ENCODE peak calls at places on chromosomes 11 and 22, in ten cellular contexts. O is CD4-positive, alpha-beta T cell; U is EH; C is osteocyte; D is GM03348; A is foreskin fibroblast; M is HS-27A; V is brain microvascular endothelial cell; I is effector CD8-positive, alpha-beta T cell; E is RPMI7951. G is an unnamed sample.
A peak's percentile ranks its signal among the peaks of the same experiment; 100 is the strongest.

GRCh38 chr11:102806296-102806695 is 8.3 kb upstream of the MMP1 start:
- DNase-seq in O (no peak), U (peak; percentile 78), C (no peak), D (peak; percentile 2), A (no peak), M (no peak), V (peak; percentile 41), I (no peak), E (peak; percentile 19), G (no peak)

GRCh38 chr11:134407321-134407828 is 4.7 kb downstream of the B3GAT1 start:
- DNase-seq in O (no peak), U (no peak), C (no peak), D (no peak), A (no peak), M (no peak), V (no peak), I (no peak), E (no peak), G (no peak)

GRCh38 chr22:42275970-42276369 is 5.5 kb upstream of the TCF20 start:
- DNase-seq in O (peak; percentile 6), U (no peak), C (no peak), D (no peak), A (no peak), M (no peak), V (no peak), I (no peak), E (no peak), G (no peak)

GRCh38 chr22:43925433-43926348 is 2.1 kb downstream of the PNPLA3 start:
- DNase-seq in O (no peak), U (no peak), C (no peak), D (no peak), A (peak; percentile 40), M (no peak), V (no peak), I (no peak), E (peak; percentile 50), G (no peak)

GRCh38 chr22:44394246-44395115 is 81.7 kb upstream of the SHISAL1 start:
- DNase-seq in O (peak; percentile 16), U (no peak), C (peak; percentile 65), D (no peak), A (no peak), M (no peak), V (no peak), I (no peak), E (no peak), G (peak; percentile 49)

GRCh38 chr11:65434667-65435179 is 12.1 kb downstream of the NEAT1 start:
- DNase-seq in O (no peak), U (peak; percentile 48), C (peak; percentile 21), D (no peak), A (peak; percentile 19), M (no peak), V (no peak), I (no peak), E (no peak), G (peak; percentile 46)

GRCh38 chr22:29167032-29167911 is 38.4 kb upstream of the EMID1 start:
- DNase-seq in O (no peak), U (no peak), C (no peak), D (no peak), A (no peak), M (no peak), V (no peak), I (no peak), E (peak; percentile 93), G (peak; percentile 62)

GRCh38 chr11:90809581-90809980 is 586.7 kb upstream of the CHORDC1 start:
- DNase-seq in O (no peak), U (no peak), C (no peak), D (no peak), A (no peak), M (no peak), V (no peak), I (no peak), E (no peak), G (no peak)

GRCh38 chr11:14927146-14927545 is 35.1 kb upstream of the CYP2R1 start:
- DNase-seq in O (no peak), U (peak; percentile 59), C (no peak), D (peak; percentile 26), A (peak; percentile 64), M (no peak), V (peak; percentile 11), I (no peak), E (no peak), G (no peak)

GRCh38 chr11:119091966-119092879 is 7.5 kb downstream of the HMBS start:
- DNase-seq in O (no peak), U (peak; percentile 18), C (no peak), D (no peak), A (no peak), M (no peak), V (no peak), I (no peak), E (no peak), G (no peak)

GRCh38 chr11:119344291-119345010 is 2.1 kb downstream of the MFRP start:
- DNase-seq in O (no peak), U (no peak), C (no peak), D (no peak), A (no peak), M (no peak), V (no peak), I (no peak), E (no peak), G (no peak)

GRCh38 chr11:129731316-129731715 is 84.3 kb upstream of the TMEM45B start:
- DNase-seq in O (no peak), U (no peak), C (peak; percentile 76), D (no peak), A (no peak), M (no peak), V (no peak), I (no peak), E (no peak), G (no peak)

GRCh38 chr22:37176464-37177061 is 11.5 kb downstream of the C1QTNF6 start:
- DNase-seq in O (no peak), U (peak; percentile 91), C (no peak), D (peak; percentile 91), A (peak; percentile 91), M (no peak), V (peak; percentile 47), I (no peak), E (no peak), G (no peak)

GRCh38 chr11:102493524-102493923 is 37.0 kb downstream of the MMP7 start:
- DNase-seq in O (no peak), U (no peak), C (no peak), D (no peak), A (no peak), M (no peak), V (no peak), I (no peak), E (no peak), G (no peak)

GRCh38 chr11:22688914-22689313 is 22.5 kb downstream of the GAS2 start:
- DNase-seq in O (no peak), U (no peak), C (no peak), D (no peak), A (no peak), M (no peak), V (no peak), I (no peak), E (no peak), G (no peak)

GRCh38 chr22:46149493-46149997 is 781 bp upstream of the PPARA start:
- DNase-seq in O (peak; percentile 49), U (peak; percentile 31), C (peak; percentile 84), D (peak; percentile 35), A (peak; percentile 44), M (no peak), V (no peak), I (peak; percentile 41), E (no peak), G (peak; percentile 87)

GRCh38 chr11:97537407-97538150 is 1147.8 kb downstream of the JRKL start:
- DNase-seq in O (no peak), U (no peak), C (no peak), D (no peak), A (no peak), M (no peak), V (no peak), I (no peak), E (no peak), G (no peak)

GRCh38 chr11:65506770-65507485 is 8.1 kb downstream of the MALAT1 start:
- DNase-seq in O (no peak), U (no peak), C (no peak), D (no peak), A (peak; percentile 71), M (peak; percentile 89), V (peak; percentile 87), I (peak; percentile 22), E (peak; percentile 58), G (peak; percentile 83)

GRCh38 chr11:88886796-88887195 is 179.0 kb downstream of the GRM5 start:
- DNase-seq in O (no peak), U (peak; percentile 63), C (no peak), D (peak; percentile 49), A (peak; percentile 80), M (peak; percentile 41), V (peak; percentile 11), I (no peak), E (peak; percentile 41), G (no peak)

GRCh38 chr11:32231909-32232493 is 141.1 kb downstream of the RCN1 start:
- DNase-seq in O (no peak), U (peak; percentile 25), C (peak; percentile 40), D (peak; percentile 60), A (no peak), M (no peak), V (peak; percentile 32), I (no peak), E (peak; percentile 10), G (no peak)

GRCh38 chr11:3111919-3112690 is 53.0 kb downstream of the OSBPL5 start:
- DNase-seq in O (no peak), U (peak; percentile 64), C (no peak), D (no peak), A (no peak), M (no peak), V (no peak), I (no peak), E (no peak), G (no peak)

GRCh38 chr11:69366591-69366990 is 72.6 kb downstream of the MYEOV start:
- DNase-seq in O (no peak), U (no peak), C (no peak), D (no peak), A (no peak), M (no peak), V (no peak), I (no peak), E (no peak), G (no peak)

GRCh38 chr22:17198188-17199130 is 20.8 kb downstream of the ADA2 start:
- DNase-seq in O (no peak), U (no peak), C (no peak), D (no peak), A (no peak), M (no peak), V (no peak), I (no peak), E (no peak), G (no peak)

GRCh38 chr11:23976776-23977380 is 520.0 kb upstream of the LUZP2 start:
- DNase-seq in O (no peak), U (peak; percentile 57), C (no peak), D (peak; percentile 27), A (peak; percentile 38), M (peak; percentile 73), V (no peak), I (no peak), E (no peak), G (no peak)

GRCh38 chr22:21768435-21768834 is 32.8 kb upstream of the YPEL1 start:
- DNase-seq in O (no peak), U (no peak), C (no peak), D (no peak), A (no peak), M (no peak), V (no peak), I (no peak), E (no peak), G (no peak)

GRCh38 chr22:42769238-42769573 is 48.5 kb upstream of the A4GALT start:
- DNase-seq in O (no peak), U (no peak), C (no peak), D (no peak), A (no peak), M (no peak), V (no peak), I (no peak), E (no peak), G (no peak)

GRCh38 chr11:69287968-69288882 is 5.7 kb upstream of the MYEOV start:
- DNase-seq in O (no peak), U (no peak), C (no peak), D (no peak), A (no peak), M (no peak), V (no peak), I (no peak), E (no peak), G (no peak)

GRCh38 chr11:44311339-44312261 is 1.7 kb upstream of the ALX4 start:
- DNase-seq in O (no peak), U (no peak), C (no peak), D (no peak), A (no peak), M (no peak), V (no peak), I (no peak), E (no peak), G (no peak)